ENCODE peak calls at places on chromosomes 5 and 9, in nine cellular contexts. E, S, G, W, L, F, D, X and C are unnamed samples. For H3K9me3, the result is how much of the 10 kb centered on the place peaks cover.

GRCh38 chr9:20200900-20201495 is 412.2 kb upstream of the SLC24A2 start:
- DNase-seq in S (no peak), L (no peak), X (peak), G (no peak), F (no peak), D (no peak), E (no peak), W (no peak), C (no peak)

GRCh38 chr5:92944903-92945629 is 636.0 kb downstream of the NR2F1-AS1 start:
- DNase-seq in L (peak), S (no peak), F (no peak), X (no peak), D (no peak), W (peak), G (no peak), E (peak), C (no peak)

GRCh38 chr9:87812375-87813118 is 70.1 kb upstream of the SPATA31E1 start:
- DNase-seq in S (no peak), G (peak), E (no peak), D (peak), L (peak), F (no peak), X (no peak), W (peak), C (no peak)

GRCh38 chr5:106481375-106481774 is 1189.4 kb downstream of the EFNA5 start:
- DNase-seq in L (no peak), E (no peak), W (no peak), F (no peak), G (no peak), D (no peak), S (no peak), X (no peak), C (no peak)

GRCh38 chr5:7422719-7423118 is 26.8 kb downstream of the ADCY2 start:
- DNase-seq in L (no peak), D (no peak), S (no peak), E (no peak), G (no peak), X (no peak), W (peak), F (no peak), C (no peak)

GRCh38 chr9:37820142-37820541 is 19.5 kb downstream of the DCAF10 start:
- DNase-seq in D (no peak), S (no peak), E (no peak), W (no peak), G (no peak), F (no peak), L (no peak), X (no peak), C (no peak)

GRCh38 chr9:27425827-27426716 is 98.0 kb upstream of the IFNK start:
- DNase-seq in G (no peak), F (no peak), X (no peak), L (no peak), S (no peak), W (no peak), D (no peak), E (no peak), C (no peak)

GRCh38 chr5:40842351-40842750 is 1.2 kb downstream of the CARD6 start:
- DNase-seq in D (no peak), F (no peak), L (no peak), S (no peak), W (peak), G (no peak), X (no peak), E (no peak), C (no peak)

GRCh38 chr9:33466565-33467495 is 6.9 kb downstream of the NOL6 start:
- DNase-seq in W (peak), F (no peak), E (peak), S (peak), L (peak), X (peak), D (peak), G (peak), C (peak)

GRCh38 chr5:80302636-80303035 is 17.2 kb upstream of the SPZ1 start:
- DNase-seq in X (no peak), E (no peak), F (no peak), L (no peak), G (no peak), S (no peak), W (no peak), D (no peak), C (no peak)

GRCh38 chr5:14187660-14188059 is 44.5 kb downstream of the TRIO start:
- DNase-seq in L (peak), E (no peak), X (no peak), W (no peak), F (no peak), D (no peak), S (no peak), G (no peak), C (no peak)

GRCh38 chr5:138463335-138464017 is 1.8 kb upstream of the EGR1 start:
- DNase-seq in X (no peak), L (peak), G (peak), E (peak), F (no peak), S (no peak), W (peak), D (no peak), C (no peak)

GRCh38 chr9:1458503-1458902 is 408.3 kb downstream of the DMRT2 start:
- DNase-seq in E (no peak), W (peak), S (no peak), G (no peak), X (no peak), L (peak), D (no peak), F (peak), C (no peak)

GRCh38 chr5:78984020-78984610 is 995 bp downstream of the ARSB start:
- DNase-seq in D (peak), G (no peak), F (no peak), W (peak), X (no peak), S (no peak), E (no peak), L (peak), C (no peak)

GRCh38 chr5:112492291-112492690 is 73.2 kb upstream of the EPB41L4A start:
- DNase-seq in G (peak), W (peak), X (no peak), F (no peak), D (peak), L (peak), S (peak), E (peak), C (no peak)

GRCh38 chr5:149271195-149271716 is 403 bp upstream of the AFAP1L1 start:
- DNase-seq in D (no peak), E (no peak), W (peak), X (no peak), S (no peak), L (no peak), F (no peak), G (peak), C (no peak)

GRCh38 chr9:33781736-33782135 is 13.6 kb upstream of the PRSS3 start:
- DNase-seq in L (no peak), D (no peak), G (no peak), S (no peak), F (no peak), X (no peak), W (no peak), E (no peak), C (no peak)

GRCh38 chr5:175385691-175386360 is 58.2 kb downstream of the DRD1 start:
- DNase-seq in X (no peak), L (no peak), E (no peak), D (no peak), S (no peak), F (no peak), W (no peak), G (no peak), C (no peak)

GRCh38 chr9:13295556-13295955 is 16.1 kb upstream of the MPDZ start:
- DNase-seq in X (no peak), D (no peak), L (no peak), F (no peak), E (no peak), S (no peak), W (no peak), G (no peak), C (no peak)

DNA sequence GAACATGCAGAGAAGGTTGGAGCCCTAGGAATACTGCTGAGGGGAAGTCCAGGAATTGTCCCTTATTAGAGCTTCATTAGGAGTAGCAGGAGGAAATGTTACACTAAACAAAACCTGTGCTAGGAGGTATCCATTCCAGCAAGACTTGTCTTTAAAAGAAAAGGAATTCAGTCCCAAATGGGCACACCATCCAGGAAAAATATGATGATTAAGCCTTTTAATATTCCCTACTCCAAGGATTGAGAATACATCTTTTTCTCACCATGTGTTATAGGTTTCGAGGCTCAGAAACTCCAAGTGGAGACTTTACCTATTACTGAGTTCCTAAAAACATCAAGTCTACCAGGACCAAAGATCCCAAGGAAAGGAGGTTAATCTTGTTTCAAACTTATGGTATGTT is 179.3 kb downstream of the MCTP1 start:
- DNase-seq in D (no peak), S (no peak), E (no peak), L (no peak), G (no peak), W (no peak), X (no peak), F (no peak), C (no peak)
- H3K9me3 ChIP-seq in D (under half), S (under half), E (under half), L (under half), G (under half), W (under half), X (under half), F (under half), C (under half)

DNA sequence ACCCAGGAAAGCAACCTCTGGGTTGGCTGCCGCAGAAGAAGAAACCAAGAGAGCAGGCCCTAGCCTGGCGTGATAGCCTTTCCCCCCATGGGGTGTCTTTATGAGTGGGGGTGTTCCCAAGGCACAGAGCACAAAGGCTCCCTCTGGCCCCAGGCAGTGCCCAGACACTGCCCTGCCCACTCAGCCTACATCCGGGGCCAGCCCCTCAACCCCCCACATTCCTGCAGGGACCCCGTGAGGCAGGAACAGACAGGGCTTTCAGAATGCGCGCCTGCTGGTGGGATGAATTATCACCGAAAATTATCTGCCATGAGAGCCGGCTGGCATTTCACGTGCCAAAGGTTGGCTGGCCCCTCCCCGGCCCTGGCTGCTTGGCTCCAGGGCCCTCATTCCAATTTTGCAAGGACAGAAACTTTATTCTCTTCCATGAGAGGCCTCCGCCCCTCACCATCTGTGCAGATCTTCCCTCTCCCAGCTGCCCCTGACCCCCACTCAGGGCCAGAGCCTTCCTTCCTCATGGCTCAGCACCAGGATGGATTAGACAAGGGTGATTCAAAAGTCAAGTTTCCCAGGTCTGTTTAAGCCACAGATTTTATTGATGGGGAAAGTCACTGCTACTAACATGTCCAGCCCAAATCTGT is 32.5 kb upstream of the WDR38 start:
- DNase-seq in F (no peak), E (no peak), S (no peak), D (no peak), W (no peak), G (no peak), L (no peak), X (no peak), C (peak)
- H3K9me3 ChIP-seq in F (under half), E (under half), S (under half), D (under half), W (under half), G (under half), L (under half), X (under half), C (under half)

DNA sequence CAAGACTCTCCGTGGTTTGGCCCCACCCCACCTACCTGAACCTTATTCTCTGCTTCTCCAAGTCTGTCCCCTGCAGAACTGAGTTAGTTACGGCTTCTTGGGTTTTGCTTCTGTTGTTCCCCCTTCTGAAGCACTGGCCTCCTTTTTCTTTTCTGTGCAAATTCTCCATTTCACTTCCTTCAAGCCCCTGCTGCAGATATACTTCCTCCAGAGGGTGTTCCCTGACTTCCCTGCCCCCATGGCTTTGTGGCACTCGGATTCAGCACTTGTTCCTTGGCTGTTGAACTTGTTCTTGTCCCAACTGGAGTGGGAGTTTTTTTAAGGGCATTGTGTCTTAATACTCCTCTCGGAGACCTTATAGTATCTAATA is 2.0 kb downstream of the ZBTB34 start:
- DNase-seq in G (no peak), F (no peak), E (no peak), L (no peak), W (peak), X (no peak), D (peak), S (no peak), C (no peak)
- H3K9me3 ChIP-seq in G (under half), F (under half), E (under half), L (under half), W (under half), X (under half), D (under half), S (under half), C (under half)

DNA sequence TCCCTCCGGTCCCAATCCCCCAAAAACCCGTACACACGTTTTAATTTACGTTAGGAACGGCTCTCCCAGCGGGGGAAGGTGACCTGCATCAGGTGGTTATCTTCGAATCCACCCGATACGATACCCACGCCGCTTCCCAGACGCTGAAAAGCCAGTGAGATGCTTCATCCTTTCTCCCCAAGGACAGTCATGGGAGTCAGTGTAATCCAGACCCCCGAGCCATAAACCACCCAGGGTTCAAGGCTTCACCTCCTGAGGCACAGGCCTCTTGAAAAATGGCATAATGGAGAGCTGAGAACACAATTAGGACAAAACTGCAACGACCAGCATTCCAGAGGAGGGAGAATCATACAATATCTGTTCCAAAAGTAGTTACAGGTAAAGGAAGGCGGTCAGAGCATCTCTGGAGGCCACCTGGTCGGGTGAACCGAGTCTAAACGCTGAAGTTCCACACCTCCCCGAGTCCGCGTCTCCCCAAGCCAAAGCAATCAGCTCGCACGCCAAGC is 841 bp downstream of the FAM169A start:
- DNase-seq in X (no peak), E (no peak), G (peak), W (no peak), D (no peak), F (no peak), S (no peak), L (no peak), C (no peak)
- H3K9me3 ChIP-seq in X (under half), E (under half), G (under half), W (under half), D (under half), F (under half), S (under half), L (under half), C (under half)